ENCODE peak calls at places on chromosomes 12 and 14, in five cellular contexts. E is esophagus squamous epithelium, F is lung, V is upper lobe of left lung, A is OCI-LY7. G is an unnamed sample. For H3K36me3, the result is how much of the 10 kb centered on the place peaks cover.

GRCh38 chr14:69701857-69702256 is 65.1 kb upstream of the SRSF5 start:
- DNase-seq in E (no peak), F (no peak), V (no peak), A (peak), G (no peak)

GRCh38 chr14:76926521-76927251 is 100.5 kb downstream of the LRRC74A start:
- DNase-seq in E (no peak), F (no peak), V (no peak), A (peak), G (peak)

GRCh38 chr12:27996761-27997160 is 24.2 kb upstream of the PTHLH start:
- DNase-seq in E (no peak), F (no peak), V (no peak), A (no peak), G (no peak)

GRCh38 chr12:13347241-13348043 is 150.9 kb downstream of the EMP1 start:
- DNase-seq in E (no peak), F (no peak), V (no peak), A (no peak), G (no peak)

GRCh38 chr14:61218157-61218556 is 63.0 kb downstream of the TMEM30B start:
- DNase-seq in E (no peak), F (no peak), V (no peak), A (no peak), G (no peak)

GRCh38 chr12:6767592-6768384 is 1.6 kb downstream of the PTMS start:
- DNase-seq in E (no peak), F (no peak), V (peak), A (no peak), G (no peak)

GRCh38 chr14:93800038-93800937 is 12.0 kb upstream of the PRIMA1 start:
- DNase-seq in E (no peak), F (no peak), V (no peak), A (no peak), G (no peak)

GRCh38 chr12:131413006-131413405 is 297.9 kb upstream of the SFSWAP start:
- DNase-seq in E (no peak), F (no peak), V (no peak), A (no peak), G (no peak)

GRCh38 chr12:91065377-91065776 is 7.6 kb upstream of the KERA start:
- DNase-seq in E (no peak), F (no peak), V (no peak), A (no peak), G (no peak)

GRCh38 chr12:117042171-117042809 is 56.9 kb downstream of the TESC start:
- DNase-seq in E (no peak), F (no peak), V (no peak), A (no peak), G (no peak)

GRCh38 chr12:22467190-22467589 is 77.2 kb downstream of the C2CD5 start:
- DNase-seq in E (no peak), F (no peak), V (no peak), A (no peak), G (no peak)

GRCh38 chr12:124451637-124452243 is 115.7 kb downstream of the NCOR2 start:
- DNase-seq in E (no peak), F (no peak), V (no peak), A (no peak), G (no peak)

GRCh38 chr12:101327054-101327453 is 47.1 kb downstream of the UTP20 start:
- DNase-seq in E (no peak), F (no peak), V (no peak), A (no peak), G (no peak)
- H3K36me3 ChIP-seq in E (under half), F (under half), V (under half), A (half or more), G (under half)

DNA sequence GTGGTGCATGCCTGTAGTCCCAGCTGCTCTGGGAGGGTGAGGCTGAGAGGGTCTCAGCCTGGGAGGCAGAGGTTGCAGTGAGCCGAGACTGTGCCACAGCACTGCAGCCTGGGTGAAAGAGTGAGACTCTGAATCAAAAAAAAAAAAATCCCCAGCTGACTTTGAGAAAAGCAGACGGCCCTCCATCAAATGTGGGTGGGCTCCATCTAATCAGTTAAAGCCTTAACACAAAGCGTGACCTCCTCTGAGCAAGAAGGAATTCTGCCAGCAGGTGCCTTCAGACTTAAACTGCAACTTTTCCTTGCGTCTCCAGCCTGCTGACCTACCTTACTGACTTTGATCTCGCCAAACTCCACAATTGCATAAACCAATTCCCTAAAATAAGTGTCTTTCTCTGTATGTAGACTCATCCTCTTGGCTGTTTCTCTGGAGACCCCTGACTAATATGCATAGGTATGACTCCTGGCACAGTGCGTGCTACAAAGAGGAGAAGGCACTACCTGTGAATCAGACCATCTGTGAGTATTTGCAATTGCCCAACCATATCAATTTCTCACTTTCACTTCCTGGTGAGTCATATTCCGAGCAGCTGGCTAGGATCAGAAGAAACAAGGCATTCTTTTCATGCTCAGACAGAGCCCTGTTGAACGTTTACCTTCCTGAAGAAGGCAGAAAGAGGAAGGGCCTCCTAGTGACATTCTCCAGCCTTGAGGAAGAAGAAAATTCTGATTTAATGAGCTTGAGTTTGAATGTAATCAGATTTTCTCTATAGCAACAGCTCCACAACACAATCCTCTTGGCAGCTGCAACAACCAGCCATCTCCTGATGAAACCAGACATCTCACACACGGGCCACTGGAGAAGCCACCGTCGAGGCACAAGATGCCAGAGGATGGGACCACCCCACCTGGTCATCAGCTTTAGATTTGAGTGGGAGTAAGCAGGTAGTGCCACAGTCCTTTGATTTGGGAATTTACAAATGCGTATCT is 54.3 kb downstream of the CLMN start:
- DNase-seq in E (no peak), F (peak), V (peak), A (peak), G (no peak)
- H3K4me3 ChIP-seq in E (no peak), F (no peak), V (no peak), A (peak), G (no peak)

GRCh38 chr12:65840793-65841670 is 16.7 kb downstream of the HMGA2 start:
- DNase-seq in E (no peak), F (no peak), V (no peak), A (no peak), G (no peak)

GRCh38 chr12:65845751-65846537 is 21.7 kb downstream of the HMGA2 start:
- DNase-seq in E (no peak), F (no peak), V (no peak), A (no peak), G (no peak)
- H3K36me3 ChIP-seq in E (under half), F (under half), V (under half), A (under half), G (under half)

GRCh38 chr14:32430326-32430725 is 101.2 kb downstream of the AKAP6 start:
- DNase-seq in E (no peak), F (no peak), V (no peak), A (no peak), G (no peak)

GRCh38 chr14:32434180-32434579 is 105.1 kb downstream of the AKAP6 start:
- DNase-seq in E (no peak), F (no peak), V (no peak), A (no peak), G (no peak)

GRCh38 chr14:32434880-32435279 is 105.8 kb downstream of the AKAP6 start:
- DNase-seq in E (no peak), F (no peak), V (no peak), A (no peak), G (no peak)

GRCh38 chr14:32435411-32435810 is 106.3 kb downstream of the AKAP6 start:
- DNase-seq in E (no peak), F (no peak), V (no peak), A (no peak), G (no peak)

GRCh38 chr14:32432813-32433538 is 103.9 kb downstream of the AKAP6 start:
- DNase-seq in E (no peak), F (no peak), V (no peak), A (no peak), G (no peak)
- H3K4me3 ChIP-seq in E (peak), F (no peak), V (no peak), A (no peak), G (no peak)

GRCh38 chr12:109458771-109459208 is 18.3 kb downstream of the KCTD10 start:
- DNase-seq in E (no peak), F (no peak), V (no peak), A (no peak), G (no peak)

GRCh38 chr12:109459247-109459646 is 17.9 kb downstream of the KCTD10 start:
- DNase-seq in E (no peak), F (no peak), V (no peak), A (no peak), G (no peak)

GRCh38 chr12:109460538-109460937 is 16.6 kb downstream of the KCTD10 start:
- DNase-seq in E (no peak), F (peak), V (peak), A (no peak), G (no peak)

GRCh38 chr12:109455706-109456105 is 21.4 kb downstream of the KCTD10 start:
- DNase-seq in E (no peak), F (no peak), V (no peak), A (no peak), G (no peak)

DNA sequence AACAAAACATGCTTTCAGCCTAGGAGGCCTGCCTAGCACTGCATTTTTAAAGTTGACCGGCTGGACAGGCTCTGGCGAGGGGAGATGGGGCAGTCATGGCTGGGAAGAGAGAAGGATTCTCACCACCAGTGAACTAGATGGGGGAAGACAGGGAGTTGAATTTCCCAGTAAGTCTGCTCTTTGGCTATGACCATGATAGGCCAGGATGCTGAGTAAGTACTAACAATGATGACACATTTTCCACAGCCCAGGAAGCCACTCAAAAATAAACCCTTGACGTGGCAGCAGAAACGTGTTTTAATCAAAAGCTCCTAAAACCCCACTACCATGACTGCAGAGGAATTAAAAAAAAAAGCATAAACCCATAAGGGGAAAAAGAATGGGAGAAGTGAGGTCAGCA is 19.0 kb downstream of the KCTD10 start:
- DNase-seq in E (no peak), F (no peak), V (no peak), A (no peak), G (no peak)
- H3K36me3 ChIP-seq in E (under half), F (under half), V (under half), A (half or more), G (half or more)

GRCh38 chr12:108514973-108515814 is at the start of gene FICD:
- DNase-seq in E (peak), F (peak), V (peak), A (peak), G (peak)

GRCh38 chr12:108514468-108514972 is 557 bp upstream of the FICD start:
- DNase-seq in E (no peak), F (no peak), V (no peak), A (no peak), G (no peak)

GRCh38 chr12:108509806-108510205 is 5.3 kb upstream of the FICD start:
- DNase-seq in E (no peak), F (no peak), V (no peak), A (no peak), G (no peak)

GRCh38 chr12:108510836-108511235 is 4.2 kb upstream of the FICD start:
- DNase-seq in E (no peak), F (no peak), V (no peak), A (no peak), G (no peak)

DNA sequence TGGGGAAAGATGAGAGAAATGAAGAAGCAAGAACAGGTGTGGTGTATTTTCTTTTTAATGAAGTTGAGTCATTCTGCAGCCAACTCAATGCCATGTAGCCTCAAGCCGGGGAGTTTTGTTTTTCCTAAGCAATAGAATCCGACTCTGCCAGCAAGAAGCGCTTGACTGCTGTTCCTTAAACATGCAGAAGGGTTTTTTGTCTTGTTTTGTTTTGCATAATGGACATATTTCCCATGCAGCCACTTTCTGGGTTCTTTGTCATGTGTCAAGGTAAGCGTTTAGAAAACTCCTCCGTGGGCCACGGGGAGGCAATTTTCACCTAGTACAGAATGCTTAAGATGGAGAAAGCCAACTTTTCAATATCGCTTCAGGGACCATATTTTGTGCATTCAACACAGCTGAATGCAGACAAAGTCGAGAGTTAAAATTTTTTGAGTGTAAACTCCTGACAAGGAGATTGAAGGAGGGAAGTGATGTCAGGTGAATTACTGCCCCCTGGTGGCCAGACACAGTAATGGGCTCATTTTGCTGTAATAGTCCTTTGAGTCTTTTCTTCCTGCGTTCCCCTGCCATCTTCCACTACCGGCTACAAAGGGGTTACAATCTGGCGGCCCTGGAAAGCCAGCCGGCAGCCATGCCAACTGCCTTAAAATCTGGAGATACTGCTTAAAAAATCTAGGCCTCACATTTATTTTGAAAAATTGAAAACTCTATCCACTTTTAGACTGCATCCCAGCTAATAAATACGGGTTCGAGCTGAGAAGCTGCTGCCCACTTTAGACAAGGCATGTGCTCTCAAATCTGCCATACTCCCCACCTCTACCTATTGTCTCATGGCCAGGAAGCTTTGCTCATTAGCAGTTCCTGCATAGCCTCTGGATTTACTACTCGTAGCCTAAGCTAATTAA is 3.2 kb upstream of the FICD start:
- DNase-seq in E (no peak), F (peak), V (peak), A (peak), G (peak)
- H3K4me3 ChIP-seq in E (no peak), F (no peak), V (no peak), A (peak), G (no peak)

GRCh38 chr12:29769162-29769820 is 14.5 kb downstream of the TMTC1 start:
- DNase-seq in E (no peak), F (no peak), V (no peak), A (no peak), G (no peak)

GRCh38 chr12:29771786-29772185 is 12.0 kb downstream of the TMTC1 start:
- DNase-seq in E (no peak), F (no peak), V (no peak), A (no peak), G (no peak)

GRCh38 chr12:29771165-29771564 is 12.6 kb downstream of the TMTC1 start:
- DNase-seq in E (no peak), F (no peak), V (no peak), A (no peak), G (no peak)

GRCh38 chr12:29768372-29768771 is 15.4 kb downstream of the TMTC1 start:
- DNase-seq in E (no peak), F (no peak), V (no peak), A (no peak), G (no peak)

DNA sequence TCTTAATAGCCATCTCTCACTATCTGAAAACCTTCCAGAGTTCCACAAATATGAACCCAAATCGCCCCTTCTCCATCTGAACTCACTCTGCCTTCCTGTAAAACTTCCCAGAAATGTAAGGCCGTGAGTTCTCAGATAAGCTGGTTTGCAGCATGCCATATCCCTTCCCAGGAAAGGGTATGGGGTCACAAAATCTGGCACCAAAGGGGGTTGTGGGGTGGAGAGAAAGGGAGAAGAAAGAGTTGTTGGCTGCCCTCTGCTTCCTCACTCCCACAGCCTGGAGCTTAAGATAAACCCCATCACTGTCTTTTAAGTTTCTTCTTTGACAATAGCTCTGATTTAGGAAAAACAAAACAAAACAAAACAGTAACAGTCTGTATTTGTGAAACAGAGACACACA is 10.7 kb downstream of the TMTC1 start:
- DNase-seq in E (no peak), F (no peak), V (no peak), A (no peak), G (no peak)
- H3K36me3 ChIP-seq in E (under half), F (under half), V (under half), A (under half), G (under half)